ENCODE peak calls at places on chromosomes 3 and 15, in seven cellular contexts. B, C, I, K, Z, M and J are unnamed samples.

GRCh38 chr15:80798911-80799310 is 19.7 kb downstream of the CEMIP start:
- DNase-seq in C (no peak), Z (no peak), B (no peak), M (no peak), K (no peak), I (no peak), J (no peak)

GRCh38 chr3:81980566-81981494 is 219.4 kb upstream of the GBE1 start:
- DNase-seq in I (no peak), Z (no peak), C (no peak), K (no peak), B (no peak), M (no peak), J (no peak)

GRCh38 chr3:122097141-122097540 is 42.0 kb downstream of the CD86 start:
- DNase-seq in M (no peak), C (no peak), K (no peak), B (no peak), Z (no peak), I (no peak), J (no peak)

GRCh38 chr3:50303038-50303815 is at the start of gene HYAL1:
- DNase-seq in I (no peak), M (no peak), Z (no peak), K (no peak), C (peak), B (no peak), J (no peak)

GRCh38 chr3:169334994-169335393 is 328.5 kb downstream of the MECOM start:
- DNase-seq in Z (no peak), K (no peak), B (no peak), I (no peak), M (no peak), C (no peak), J (no peak)

GRCh38 chr3:15155840-15156360 is 50.1 kb upstream of the CAPN7 start:
- DNase-seq in M (no peak), I (no peak), B (no peak), K (no peak), C (no peak), Z (no peak), J (no peak)

GRCh38 chr3:108153451-108153981 is 62.7 kb upstream of the CD47 start:
- DNase-seq in M (peak), I (peak), B (peak), Z (peak), K (no peak), C (no peak), J (no peak)

GRCh38 chr15:52117549-52117948 is 5.0 kb upstream of the BCL2L10 start:
- DNase-seq in Z (no peak), B (no peak), M (no peak), K (no peak), C (no peak), I (no peak), J (no peak)

GRCh38 chr3:114624047-114624445 is 330.2 kb downstream of the TIGIT start:
- DNase-seq in K (no peak), M (no peak), B (no peak), I (peak), C (peak), Z (peak), J (no peak)

GRCh38 chr3:39292961-39293360 is 13.1 kb upstream of the CX3CR1 start:
- DNase-seq in C (no peak), M (no peak), B (no peak), K (peak), I (no peak), Z (no peak), J (no peak)

GRCh38 chr3:126398423-126399347 is 4.0 kb downstream of the CFAP100 start:
- DNase-seq in C (peak), I (no peak), B (no peak), M (no peak), K (no peak), Z (no peak), J (no peak)

GRCh38 chr3:144128117-144128892 is 156.7 kb downstream of the DIPK2A start:
- DNase-seq in Z (no peak), I (no peak), K (no peak), B (no peak), C (no peak), M (peak), J (no peak)

GRCh38 chr15:74901612-74902063 is 5.0 kb downstream of the FAM219B start:
- DNase-seq in B (peak), K (no peak), I (peak), C (peak), M (peak), Z (no peak), J (no peak)

GRCh38 chr3:188272481-188273372 is 118.8 kb downstream of the LPP start:
- DNase-seq in I (no peak), K (no peak), Z (no peak), M (no peak), C (no peak), B (no peak), J (no peak)

GRCh38 chr15:89654847-89655805 is at the start of gene KIF7:
- DNase-seq in K (no peak), Z (no peak), C (no peak), M (no peak), B (peak), I (no peak), J (no peak)

GRCh38 chr15:69375151-69375790 is 38.9 kb upstream of the KIF23 start:
- DNase-seq in C (no peak), B (no peak), K (no peak), M (no peak), I (no peak), Z (no peak), J (no peak)

GRCh38 chr3:160169139-160169830 is 55.9 kb upstream of the C3orf80 start:
- DNase-seq in C (no peak), B (no peak), K (no peak), Z (peak), I (peak), M (no peak), J (peak)

GRCh38 chr3:128495435-128495970 is 2.5 kb upstream of the GATA2 start:
- DNase-seq in C (no peak), K (no peak), B (no peak), Z (no peak), M (no peak), I (no peak), J (no peak)

GRCh38 chr15:75359537-75360250 is 8.7 kb downstream of the MAN2C1 start:
- DNase-seq in Z (no peak), B (no peak), C (no peak), K (no peak), M (no peak), I (no peak), J (no peak)

GRCh38 chr15:101320501-101321052 is 25.5 kb upstream of the SNRPA1 start:
- DNase-seq in C (peak), I (no peak), K (no peak), Z (no peak), B (peak), M (peak), J (no peak)

GRCh38 chr3:8790529-8790928 is 21.1 kb upstream of the OXTR start:
- DNase-seq in M (no peak), I (no peak), C (no peak), K (no peak), B (no peak), Z (no peak), J (no peak)

GRCh38 chr3:132464066-132464465 is 46.8 kb downstream of the DNAJC13 start:
- DNase-seq in I (no peak), Z (no peak), M (no peak), B (no peak), K (no peak), C (no peak), J (peak)

GRCh38 chr3:86990734-86991481 is at the start of gene VGLL3:
- DNase-seq in I (peak), M (no peak), K (no peak), B (no peak), Z (peak), C (peak), J (peak)

GRCh38 chr3:188749010-188749617 is 422.7 kb upstream of the TPRG1 start:
- DNase-seq in I (no peak), M (peak), C (no peak), K (no peak), Z (no peak), B (peak), J (peak)

GRCh38 chr3:71069797-71070196 is 513.7 kb downstream of the FOXP1 start:
- DNase-seq in I (peak), B (peak), K (no peak), C (peak), M (peak), Z (no peak), J (no peak)

GRCh38 chr3:16085884-16086608 is 88.4 kb upstream of the GALNT15 start:
- DNase-seq in C (peak), K (peak), Z (no peak), B (no peak), I (no peak), M (no peak), J (no peak)

GRCh38 chr3:27623085-27623753 is 98.9 kb downstream of the EOMES start:
- DNase-seq in I (no peak), M (no peak), Z (no peak), K (peak), C (no peak), B (no peak), J (no peak)

GRCh38 chr3:43181202-43181910 is 75.5 kb upstream of the POMGNT2 start:
- DNase-seq in I (no peak), M (peak), Z (no peak), C (no peak), B (peak), K (no peak), J (no peak)

GRCh38 chr3:32177702-32178198 is 60.7 kb upstream of the CMTM8 start:
- DNase-seq in C (no peak), K (peak), Z (peak), M (peak), B (peak), I (peak), J (peak)

GRCh38 chr3:28980631-28981030 is 300.2 kb upstream of the RBMS3 start:
- DNase-seq in I (no peak), M (no peak), C (no peak), B (no peak), Z (no peak), K (no peak), J (no peak)

GRCh38 chr3:177827517-177828249 is 630.4 kb upstream of the TBL1XR1 start:
- DNase-seq in B (no peak), K (no peak), C (no peak), Z (peak), M (no peak), I (no peak), J (no peak)

GRCh38 chr15:28094732-28095521 is 4.2 kb downstream of the OCA2 start:
- DNase-seq in K (no peak), M (no peak), Z (no peak), B (peak), I (no peak), C (peak), J (no peak)

GRCh38 chr3:112333002-112333385 is at the start of gene CD200:
- DNase-seq in K (no peak), B (peak), I (peak), C (peak), Z (no peak), M (peak), J (peak)

GRCh38 chr3:117754841-117755240 is 1045.3 kb downstream of the TUSC7 start:
- DNase-seq in K (no peak), M (no peak), B (no peak), Z (no peak), C (no peak), I (no peak), J (no peak)

GRCh38 chr3:99686955-99687612 is 48.7 kb downstream of the COL8A1 start:
- DNase-seq in B (peak), M (no peak), K (no peak), I (peak), Z (peak), C (peak), J (no peak)

GRCh38 chr3:184333700-184334099 is 3.7 kb upstream of the FAM131A start:
- DNase-seq in I (no peak), Z (no peak), C (no peak), B (no peak), M (no peak), K (no peak), J (no peak)

GRCh38 chr3:129065727-129066087 is 5.1 kb downstream of the GP9 start:
- DNase-seq in K (no peak), B (no peak), I (no peak), C (no peak), M (no peak), Z (no peak), J (no peak)

GRCh38 chr3:29171583-29171990 is 109.3 kb upstream of the RBMS3 start:
- DNase-seq in C (no peak), M (no peak), K (no peak), Z (no peak), B (no peak), I (no peak), J (no peak)

GRCh38 chr3:174614046-174614445 is 245.1 kb upstream of the NAALADL2 start:
- DNase-seq in M (no peak), K (no peak), C (no peak), B (no peak), Z (no peak), I (peak), J (no peak)